ENCODE peak calls at places on chromosomes 12 and 14, in eight cellular contexts. O is A673; A is heart left ventricle; S is body of pancreas; W is CD4-positive, CD25-positive, alpha-beta regulatory T cell; M is ovary; F is GM23248; J is mucosa of descending colon. Y is an unnamed sample.

GRCh38 chr14:54754623-54755386 is 147.8 kb downstream of the GCH1 start:
- DNase-seq in M (no peak), S (no peak), A (no peak), J (no peak), F (no peak), W (no peak), O (no peak), Y (no peak)

GRCh38 chr14:64696355-64696844 is 7.8 kb upstream of the PLEKHG3 start:
- DNase-seq in M (no peak), F (no peak), J (no peak), O (no peak), S (peak; percentile 45), W (no peak), A (no peak), Y (peak; percentile 41)

GRCh38 chr14:68667313-68667791 is 125.5 kb downstream of the ZFP36L1 start:
- DNase-seq in W (no peak), S (no peak), O (no peak), A (no peak), J (no peak), M (peak; percentile 2), F (peak; percentile 32), Y (no peak)

GRCh38 chr12:262817-263216 is at the start of gene SLC6A13:
- DNase-seq in O (no peak), M (no peak), J (no peak), S (no peak), A (no peak), W (no peak), F (no peak), Y (no peak)

GRCh38 chr12:6772729-6773661 is 675 bp downstream of the LAG3 start:
- DNase-seq in A (no peak), W (no peak), F (no peak), M (no peak), S (no peak), O (no peak), J (no peak), Y (no peak)

GRCh38 chr12:115570271-115570777 is 707.2 kb downstream of the MED13L start:
- DNase-seq in W (no peak), F (no peak), J (no peak), O (no peak), M (no peak), A (no peak), S (no peak), Y (no peak)

GRCh38 chr12:67042697-67043131 is 226.4 kb upstream of the CAND1 start:
- DNase-seq in A (no peak), F (peak; percentile 1), O (peak; percentile 5), J (no peak), W (no peak), M (no peak), S (no peak), Y (peak; percentile 57)

GRCh38 chr14:23539209-23539866 is 12.2 kb downstream of the ZFHX2 start:
- DNase-seq in S (no peak), O (peak; percentile 59), J (peak; percentile 40), M (no peak), A (no peak), F (peak; percentile 46), W (no peak), Y (peak; percentile 36)

GRCh38 chr12:7161811-7162210 is 27.7 kb upstream of the PEX5 start:
- DNase-seq in W (no peak), M (no peak), S (no peak), F (peak; percentile 63), J (no peak), O (no peak), A (no peak), Y (no peak)

GRCh38 chr12:3333583-3333982 is 157.4 kb upstream of the PRMT8 start:
- DNase-seq in A (no peak), M (no peak), F (no peak), J (no peak), O (peak; percentile 49), W (no peak), S (no peak), Y (no peak)

GRCh38 chr12:69102856-69103255 is 136.5 kb upstream of the CPSF6 start:
- DNase-seq in O (no peak), S (peak; percentile 40), A (no peak), J (no peak), M (no peak), W (no peak), F (no peak), Y (peak; percentile 78)

GRCh38 chr12:54159140-54159539 is 29.6 kb downstream of the SMUG1 start:
- DNase-seq in F (peak; percentile 22), O (no peak), A (no peak), W (no peak), S (no peak), M (no peak), J (peak; percentile 17), Y (peak; percentile 36)

GRCh38 chr12:112340235-112340634 is 42.0 kb downstream of the HECTD4 start:
- DNase-seq in W (no peak), M (no peak), O (no peak), J (no peak), F (no peak), S (no peak), A (no peak), Y (no peak)

GRCh38 chr12:64616221-64616620 is 5.9 kb downstream of the RASSF3 start:
- DNase-seq in W (no peak), A (no peak), F (peak; percentile 31), O (no peak), M (no peak), J (no peak), S (no peak), Y (no peak)

GRCh38 chr14:87149583-87150354 is 843.2 kb downstream of the GALC start:
- DNase-seq in W (no peak), M (no peak), A (no peak), O (peak; percentile 85), J (no peak), F (peak; percentile 71), S (no peak), Y (no peak)

GRCh38 chr12:84375472-84375871 is 537.1 kb downstream of the SLC6A15 start:
- DNase-seq in F (peak; percentile 10), M (no peak), W (no peak), J (no peak), A (no peak), O (no peak), S (no peak), Y (no peak)

GRCh38 chr12:79689477-79690155 is 1.1 kb downstream of the PAWR start:
- DNase-seq in M (peak; percentile 50), S (peak; percentile 34), F (peak; percentile 73), O (peak; percentile 64), W (no peak), A (peak; percentile 75), J (peak; percentile 62), Y (peak; percentile 54)

GRCh38 chr12:43291516-43291915 is 260.5 kb downstream of the ADAMTS20 start:
- DNase-seq in A (no peak), W (no peak), F (peak; percentile 79), O (no peak), S (no peak), J (no peak), M (no peak), Y (no peak)

GRCh38 chr12:52951640-52952039 is 2.7 kb downstream of the KRT18 start:
- DNase-seq in A (no peak), M (no peak), S (no peak), W (no peak), O (no peak), J (no peak), F (no peak), Y (peak; percentile 22)

DNA sequence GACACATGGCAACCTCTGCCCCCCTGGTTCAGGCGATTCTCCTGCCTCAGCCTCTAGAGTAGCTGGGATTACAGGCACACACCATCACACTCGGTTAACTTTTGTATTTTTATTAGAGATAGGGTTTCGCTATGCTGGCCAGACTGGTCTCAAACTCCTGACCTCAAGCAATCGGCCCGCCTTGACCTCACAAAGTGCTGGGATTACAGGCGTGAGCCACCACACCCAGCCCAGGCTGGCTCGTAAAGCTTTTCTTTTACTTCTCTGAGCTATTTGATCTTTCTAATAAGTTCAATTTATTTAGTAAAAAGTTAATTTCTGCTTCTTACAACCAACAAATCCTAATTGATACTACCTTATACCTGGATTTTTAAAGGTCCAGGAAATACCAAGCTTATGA is 127.4 kb upstream of the KRR1 start:
- DNase-seq in M (no peak), J (no peak), W (no peak), F (no peak), O (no peak), A (no peak), S (no peak), Y (no peak)
- H3K4me1 ChIP-seq in M (no peaks in the 10 kb centered on the region), J (no peaks in the 10 kb centered on the region), W (peaks cover 7% of the 10 kb centered on the region), F (peaks cover 43% of the 10 kb centered on the region), O (peaks cover 14% of the 10 kb centered on the region), A (no peaks in the 10 kb centered on the region), S (no peaks in the 10 kb centered on the region), Y (no peaks in the 10 kb centered on the region)

GRCh38 chr12:89228466-89228865 is 123.8 kb downstream of the DUSP6 start:
- DNase-seq in A (no peak), W (no peak), F (peak; percentile 27), M (no peak), J (no peak), O (no peak), S (no peak), Y (no peak)
- H3K4me1 ChIP-seq in A (no peaks in the 10 kb centered on the region), W (peaks cover 37% of the 10 kb centered on the region), F (peaks cover 55% of the 10 kb centered on the region), M (peaks cover 4% of the 10 kb centered on the region), J (peaks cover 16% of the 10 kb centered on the region), O (peaks cover 43% of the 10 kb centered on the region), S (peaks cover 9% of the 10 kb centered on the region), Y (no peaks in the 10 kb centered on the region)

GRCh38 chr14:103155013-103155412 is 31.8 kb downstream of the TNFAIP2 start:
- DNase-seq in J (peak; percentile 47), F (peak; percentile 89), O (no peak), A (peak; percentile 84), S (peak; percentile 45), M (no peak), W (no peak), Y (peak; percentile 68)
- H3K4me1 ChIP-seq in J (no peaks in the 10 kb centered on the region), F (no peaks in the 10 kb centered on the region), O (no peaks in the 10 kb centered on the region), A (no peaks in the 10 kb centered on the region), S (peaks cover 3% of the 10 kb centered on the region), M (peaks cover 10% of the 10 kb centered on the region), W (no peaks in the 10 kb centered on the region), Y (no peaks in the 10 kb centered on the region)

GRCh38 chr12:92136883-92137582 is 8.6 kb downstream of the BTG1 start:
- DNase-seq in A (no peak), W (no peak), O (peak; percentile 54), F (peak; percentile 90), M (no peak), J (no peak), S (no peak), Y (peak; percentile 60)

GRCh38 chr12:92139634-92140555 is 5.8 kb downstream of the BTG1 start:
- DNase-seq in S (no peak), J (no peak), W (no peak), A (no peak), F (peak; percentile 37), O (no peak), M (no peak), Y (no peak)

GRCh38 chr12:92138144-92138543 is 7.5 kb downstream of the BTG1 start:
- DNase-seq in F (peak; percentile 21), O (no peak), S (no peak), A (no peak), W (no peak), M (no peak), J (no peak), Y (no peak)

GRCh38 chr12:92140919-92141536 is 4.6 kb downstream of the BTG1 start:
- DNase-seq in A (no peak), J (no peak), S (no peak), W (no peak), F (no peak), M (no peak), O (no peak), Y (peak; percentile 37)

DNA sequence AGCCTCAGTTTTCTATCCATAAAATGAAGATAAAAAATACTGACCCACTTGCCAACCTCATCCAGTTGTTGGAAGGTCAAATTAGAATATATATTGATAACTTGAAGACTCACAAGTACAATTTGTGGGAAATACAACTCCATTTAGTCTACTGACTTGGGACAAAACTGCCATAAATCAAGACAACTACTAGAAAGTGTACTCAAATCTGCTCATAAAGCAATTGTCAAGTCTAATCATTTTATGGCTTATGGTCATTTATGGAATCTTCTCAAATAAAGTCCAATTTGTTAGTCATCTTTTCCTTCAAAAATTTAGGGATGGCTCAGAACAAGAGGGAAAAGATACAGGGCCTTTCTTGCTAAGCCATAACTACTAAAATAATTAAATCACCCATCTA is 7.0 kb downstream of the BTG1 start:
- DNase-seq in J (no peak), O (no peak), F (no peak), W (no peak), S (no peak), A (no peak), M (no peak), Y (no peak)
- H3K4me1 ChIP-seq in J (peaks cover 27% of the 10 kb centered on the region), O (peaks cover 72% of the 10 kb centered on the region), F (peaks cover 94% of the 10 kb centered on the region), W (peaks cover 34% of the 10 kb centered on the region), S (peaks cover 57% of the 10 kb centered on the region), A (peaks cover 15% of the 10 kb centered on the region), M (peaks cover 6% of the 10 kb centered on the region), Y (peaks cover 7% of the 10 kb centered on the region)